ENCODE peak calls at places on chromosomes 16 and 17, in four cellular contexts. R is PC-9, I is left ventricle myocardium inferior, X is transverse colon. K is an unnamed sample. For H3K9me3, the result is how much of the 10 kb centered on the place peaks cover.

GRCh38 chr16:30894540-30895368 is 877 bp upstream of the BCL7C start:
- DNase-seq in X (no peak), I (no peak), R (no peak), K (no peak)

GRCh38 chr17:10161392-10161791 is 37.0 kb downstream of the GAS7 start:
- DNase-seq in I (no peak), R (no peak), X (no peak), K (no peak)

GRCh38 chr16:22188595-22189442 is 17.3 kb upstream of the EEF2K start:
- DNase-seq in R (peak), X (peak), I (peak), K (peak)

GRCh38 chr16:87740441-87740840 is 25.3 kb downstream of the KLHDC4 start:
- DNase-seq in R (no peak), I (no peak), X (no peak), K (no peak)

GRCh38 chr16:74034862-74035261 is 261.8 kb upstream of the PSMD7 start:
- DNase-seq in I (no peak), R (no peak), X (peak), K (no peak)

GRCh38 chr16:2745116-2745890 is 7.1 kb upstream of the SRRM2 start:
- DNase-seq in X (no peak), I (no peak), R (no peak), K (no peak)

GRCh38 chr16:69935740-69936139 is 15.4 kb upstream of the CLEC18A start:
- DNase-seq in I (no peak), X (no peak), R (no peak), K (no peak)

GRCh38 chr16:69040144-69040909 is 65.1 kb upstream of the HAS3 start:
- DNase-seq in I (no peak), R (no peak), X (no peak), K (no peak)

GRCh38 chr16:67260426-67261063 is 11.8 kb downstream of the SLC9A5 start:
- DNase-seq in I (no peak), X (no peak), R (peak), K (peak)

GRCh38 chr17:19728114-19728495 is 11.7 kb upstream of the SLC47A2 start:
- DNase-seq in I (peak), R (peak), X (peak), K (no peak)

GRCh38 chr16:79943738-79944137 is 343.2 kb upstream of the MAF start:
- DNase-seq in X (no peak), I (no peak), R (no peak), K (no peak)

GRCh38 chr16:75218256-75219076 is at the start of gene CTRB1:
- DNase-seq in X (no peak), R (no peak), I (no peak), K (no peak)

GRCh38 chr17:53191878-53192277 is 630.8 kb upstream of the KIF2B start:
- DNase-seq in I (no peak), X (no peak), R (no peak), K (no peak)

DNA sequence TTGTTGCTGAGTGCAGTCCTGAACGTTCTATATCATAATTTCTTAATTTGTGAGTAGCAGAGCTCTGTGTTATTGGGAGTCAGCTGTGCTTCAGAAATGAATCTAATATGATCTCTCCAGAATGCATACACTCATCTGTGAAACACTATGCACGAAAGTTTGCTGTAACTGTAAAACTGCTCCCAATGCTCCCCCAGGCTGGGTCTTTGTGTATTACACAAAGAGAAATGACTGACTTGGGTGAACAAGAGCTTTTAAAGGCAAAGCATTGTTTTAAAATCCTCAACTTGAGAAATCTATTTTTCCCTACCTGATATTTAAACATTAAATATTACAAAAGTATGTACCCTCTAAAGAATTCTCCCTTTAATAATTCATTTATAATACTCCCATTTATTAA is 636.7 kb upstream of the KIF2B start:
- DNase-seq in X (no peak), I (no peak), R (no peak), K (peak)
- H3K9me3 ChIP-seq in X (under half), I (under half), R (under half), K (under half)

GRCh38 chr17:63955232-63955631 is 17.5 kb downstream of the SCN4A start:
- DNase-seq in X (no peak), R (no peak), I (no peak), K (no peak)
- TF ChIP-seq CTCF in X (no peak), R (no peak), I (no peak), K (no peak)

GRCh38 chr17:82302991-82303943 is 14.1 kb downstream of the CD7 start:
- DNase-seq in X (no peak), R (no peak), I (no peak), K (peak)
- H3K4me3 ChIP-seq in X (no peak), R (no peak), I (no peak), K (no peak)

GRCh38 chr17:52470553-52470952 is 312.0 kb upstream of the CA10 start:
- DNase-seq in I (no peak), R (no peak), X (no peak), K (no peak)
- H3K9me3 ChIP-seq in I (under half), R (under half), X (under half), K (under half)

GRCh38 chr17:61393550-61393903 is 6.1 kb upstream of the TBX2 start:
- DNase-seq in I (no peak), R (peak), X (no peak), K (no peak)
- TF ChIP-seq CTCF in I (no peak), R (peak), X (no peak), K (peak)

GRCh38 chr16:85750827-85751641 is at the start of gene C16orf74:
- DNase-seq in I (peak), R (peak), X (peak), K (no peak)

GRCh38 chr16:85752511-85753420 is 1.9 kb upstream of the C16orf74 start:
- DNase-seq in I (peak), X (peak), R (no peak), K (peak)

GRCh38 chr16:85753559-85753958 is 2.7 kb upstream of the C16orf74 start:
- DNase-seq in R (peak), X (peak), I (no peak), K (no peak)

GRCh38 chr16:85750021-85750826 is 672 bp downstream of the C16orf74 start:
- DNase-seq in X (peak), R (peak), I (peak), K (peak)

GRCh38 chr16:85751665-85752501 is 987 bp upstream of the C16orf74 start:
- DNase-seq in X (no peak), R (peak), I (no peak), K (no peak)
- H3K4me3 ChIP-seq in X (no peak), R (peak), I (peak), K (no peak)

GRCh38 chr16:23284584-23284983 is 17.5 kb upstream of the SCNN1B start:
- DNase-seq in X (no peak), R (no peak), I (no peak), K (no peak)
- H3K9me3 ChIP-seq in X (under half), R (under half), I (under half), K (under half)

GRCh38 chr16:49464093-49464492 is 90.5 kb downstream of the C16orf78 start:
- DNase-seq in R (no peak), I (no peak), X (no peak), K (no peak)

GRCh38 chr16:49465661-49466528 is 92.3 kb downstream of the C16orf78 start:
- DNase-seq in X (no peak), I (no peak), R (no peak), K (no peak)

GRCh38 chr16:49463529-49463928 is 89.9 kb downstream of the C16orf78 start:
- DNase-seq in X (peak), R (no peak), I (no peak), K (no peak)

GRCh38 chr16:49466529-49466831 is 92.9 kb downstream of the C16orf78 start:
- DNase-seq in X (no peak), R (no peak), I (no peak), K (no peak)

DNA sequence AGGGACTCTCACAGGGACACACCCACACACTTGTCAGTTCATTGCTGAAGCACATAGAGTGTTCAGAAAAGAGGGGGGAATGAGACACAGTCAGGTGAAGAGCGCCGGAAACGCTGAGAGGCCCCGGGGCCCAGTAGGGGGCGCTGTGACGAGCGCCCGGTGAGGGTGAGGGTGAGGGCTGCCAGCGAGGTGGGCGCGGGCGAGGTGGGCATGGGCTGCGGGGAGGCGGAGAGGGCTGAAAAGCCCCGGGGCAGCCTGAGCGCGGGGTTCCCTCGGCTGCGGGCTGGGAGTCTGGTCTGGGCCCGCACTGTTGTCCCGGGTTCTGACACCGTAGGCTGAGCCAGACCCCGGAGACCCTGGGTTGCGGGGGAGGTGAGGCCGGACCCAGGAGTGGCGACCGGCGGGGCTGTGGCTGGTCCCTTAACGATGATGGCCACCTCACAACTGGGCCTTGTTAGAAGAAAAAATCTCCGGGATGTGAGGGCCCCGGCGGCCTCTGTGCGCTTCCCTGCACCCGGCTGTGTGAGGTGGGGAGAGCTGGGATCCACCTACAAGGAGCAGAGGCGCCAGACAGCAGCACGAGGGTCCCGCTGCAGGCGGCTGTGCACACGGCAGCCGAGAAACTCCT is 91.4 kb downstream of the C16orf78 start:
- DNase-seq in I (no peak), X (no peak), R (no peak), K (no peak)
- TF ChIP-seq CTCF in I (peak), X (no peak), R (peak), K (no peak)

GRCh38 chr17:78714534-78714933 is 67.5 kb downstream of the CYTH1 start:
- DNase-seq in X (no peak), R (no peak), I (no peak), K (no peak)
- H3K4me3 ChIP-seq in X (no peak), R (no peak), I (no peak), K (no peak)

K was measured in Caco-2.